ENCODE peak calls at places on chromosomes 12 and 14, in four cellular contexts. U is Ammon's horn, W is NCI-H2081, R is substantia nigra. P is an unnamed sample.

GRCh38 chr12:31749024-31749704 is 20.3 kb upstream of the AMN1 start:
- DNase-seq in U (no peak), W (peak; percentile 87), R (no peak), P (peak; percentile 56)

GRCh38 chr12:47900480-47901129 is 4.2 kb downstream of the VDR start:
- DNase-seq in U (no peak), W (no peak), R (no peak), P (no peak)

GRCh38 chr12:61754214-61754613 is 506.0 kb upstream of the USP15 start:
- DNase-seq in U (no peak), W (no peak), R (no peak), P (no peak)

GRCh38 chr14:95504135-95505029 is 12.1 kb downstream of the SYNE3 start:
- DNase-seq in U (no peak), W (no peak), R (no peak), P (no peak)

GRCh38 chr14:73049428-73049827 is 8.9 kb upstream of the RBM25 start:
- DNase-seq in U (no peak), W (no peak), R (no peak), P (no peak)

GRCh38 chr12:76236640-76237039 is 111.6 kb downstream of the BBS10 start:
- DNase-seq in U (no peak), W (no peak), R (no peak), P (no peak)

GRCh38 chr14:22314183-22314820 is 274.7 kb downstream of the DAD1 start:
- DNase-seq in U (peak; percentile 81), W (peak; percentile 23), R (no peak), P (no peak)

GRCh38 chr14:39369029-39369428 is 63.2 kb downstream of the FBXO33 start:
- DNase-seq in U (no peak), W (no peak), R (no peak), P (no peak)

GRCh38 chr12:22535478-22535877 is 8.9 kb downstream of the C2CD5 start:
- DNase-seq in U (no peak), W (no peak), R (no peak), P (no peak)

GRCh38 chr14:61837336-61838229 is 75.4 kb downstream of the SNAPC1 start:
- DNase-seq in U (peak; percentile 94), W (peak; percentile 68), R (peak; percentile 61), P (peak; percentile 28)

GRCh38 chr12:63150255-63151060 is 543 bp downstream of the AVPR1A start:
- DNase-seq in U (peak; percentile 3), W (no peak), R (no peak), P (no peak)

GRCh38 chr12:61308220-61308619 is 952.0 kb upstream of the USP15 start:
- DNase-seq in U (no peak), W (no peak), R (no peak), P (no peak)

GRCh38 chr12:48031135-48031960 is 27.1 kb upstream of the COL2A1 start:
- DNase-seq in U (no peak), W (no peak), R (no peak), P (no peak)

GRCh38 chr12:38771871-38772270 is 133.5 kb downstream of the CPNE8 start:
- DNase-seq in U (no peak), W (no peak), R (no peak), P (no peak)

GRCh38 chr12:82666830-82667229 is 19.9 kb upstream of the TMTC2 start:
- DNase-seq in U (no peak), W (no peak), R (no peak), P (no peak)

GRCh38 chr12:119679490-119679889 is 11.6 kb downstream of the PRKAB1 start:
- DNase-seq in U (no peak), W (no peak), R (no peak), P (no peak)

GRCh38 chr12:48980389-48980952 is 2.3 kb downstream of the WNT1 start:
- DNase-seq in U (no peak), W (no peak), R (no peak), P (no peak)

GRCh38 chr14:103910262-103910935 is 17.9 kb upstream of the TDRD9 start:
- DNase-seq in U (peak; percentile 80), W (peak; percentile 91), R (peak; percentile 31), P (peak; percentile 16)

GRCh38 chr14:24695265-24696241 is 61.6 kb upstream of the GZMB start:
- DNase-seq in U (peak; percentile 72), W (no peak), R (peak; percentile 12), P (no peak)

GRCh38 chr14:46540986-46541385 is 110.6 kb downstream of the RPL10L start:
- DNase-seq in U (no peak), W (no peak), R (no peak), P (no peak)

GRCh38 chr12:24240707-24241106 is 291.2 kb upstream of the SOX5 start:
- DNase-seq in U (no peak), W (no peak), R (no peak), P (no peak)

GRCh38 chr14:58747181-58747580 is 109.4 kb downstream of the DACT1 start:
- DNase-seq in U (peak; percentile 53), W (no peak), R (no peak), P (no peak)

GRCh38 chr12:104011265-104011664 is 38.7 kb downstream of the GLT8D2 start:
- DNase-seq in U (no peak), W (no peak), R (no peak), P (peak; percentile 66)

GRCh38 chr14:25049559-25050493 is at the start of gene STXBP6:
- DNase-seq in U (peak; percentile 82), W (peak; percentile 55), R (peak; percentile 83), P (peak; percentile 20)

GRCh38 chr14:33359288-33359881 is 420.7 kb downstream of the NPAS3 start:
- DNase-seq in U (no peak), W (no peak), R (no peak), P (no peak)

GRCh38 chr14:76810953-76811400 is 1.7 kb downstream of the ANGEL1 start:
- DNase-seq in U (peak; percentile 84), W (no peak), R (no peak), P (peak; percentile 30)

GRCh38 chr12:64332938-64333337 is 57.6 kb downstream of the C12orf56 start:
- DNase-seq in U (no peak), W (no peak), R (no peak), P (no peak)

GRCh38 chr14:104978774-104979691 is 859 bp upstream of the AHNAK2 start:
- DNase-seq in U (no peak), W (no peak), R (no peak), P (no peak)

GRCh38 chr14:91413547-91414474 is 3.8 kb downstream of the CCDC88C start:
- DNase-seq in U (no peak), W (peak; percentile 88), R (no peak), P (no peak)

GRCh38 chr14:104688755-104689619 is at the start of gene INF2:
- DNase-seq in U (peak; percentile 78), W (peak; percentile 54), R (peak; percentile 71), P (no peak)

GRCh38 chr14:30874120-30874998 is at the start of gene COCH:
- DNase-seq in U (no peak), W (peak; percentile 62), R (no peak), P (no peak)

GRCh38 chr14:88667555-88668273 is 104.9 kb downstream of the ZC3H14 start:
- DNase-seq in U (peak; percentile 92), W (peak; percentile 69), R (peak; percentile 21), P (peak; percentile 64)

GRCh38 chr14:23561873-23562821 is 5.4 kb downstream of the AP1G2 start:
- DNase-seq in U (no peak), W (no peak), R (no peak), P (no peak)

GRCh38 chr12:16346931-16347330 is 514 bp upstream of the MGST1 start:
- DNase-seq in U (no peak), W (no peak), R (no peak), P (no peak)

GRCh38 chr14:103164786-103165185 is 41.5 kb downstream of the TNFAIP2 start:
- DNase-seq in U (no peak), W (no peak), R (no peak), P (no peak)

GRCh38 chr12:74526535-74526934 is 11.1 kb upstream of the ATXN7L3B start:
- DNase-seq in U (no peak), W (no peak), R (no peak), P (no peak)